ENCODE peak calls at places on chromosomes 4 and X, in four cellular contexts. E is heart left ventricle, V is astrocyte of the spinal cord, H is neural progenitor cell. Q is an unnamed sample.

GRCh38 chr4:171650543-171650942 is 162.7 kb upstream of the GALNTL6 start:
- DNase-seq in V (no peak), E (no peak), H (peak; percentile 19), Q (no peak)

GRCh38 chrX:7582191-7582590 is 260.8 kb upstream of the VCX start:
- DNase-seq in H (no peak), V (no peak), E (no peak), Q (no peak)

GRCh38 chr4:149838036-149838435 is 22.4 kb upstream of the IQCM start:
- DNase-seq in H (no peak), V (no peak), E (no peak), Q (no peak)

GRCh38 chr4:139605516-139605915 is 49.5 kb upstream of the SETD7 start:
- DNase-seq in E (no peak), H (no peak), V (no peak), Q (no peak)

GRCh38 chr4:37989398-37990260 is 29.4 kb downstream of the PTTG2 start:
- DNase-seq in H (no peak), E (no peak), V (no peak), Q (no peak)

GRCh38 chr4:186554485-186554884 is 882 bp downstream of the MTNR1A start:
- DNase-seq in E (no peak), V (no peak), H (peak; percentile 72), Q (no peak)

GRCh38 chr4:48340276-48340904 is 939 bp upstream of the SLAIN2 start:
- DNase-seq in E (no peak), H (peak; percentile 67), V (peak; percentile 82), Q (peak; percentile 66)

GRCh38 chr4:44448548-44449443 is at the start of gene KCTD8:
- DNase-seq in E (peak; percentile 90), V (peak; percentile 89), H (peak; percentile 96), Q (peak; percentile 76)

GRCh38 chr4:27716693-27717505 is 856.3 kb downstream of the STIM2 start:
- DNase-seq in V (no peak), H (no peak), E (no peak), Q (no peak)

GRCh38 chr4:61838072-61838471 is 637.9 kb downstream of the ADGRL3 start:
- DNase-seq in V (no peak), H (no peak), E (no peak), Q (no peak)

GRCh38 chr4:140048419-140049022 is 105.5 kb downstream of the MAML3 start:
- DNase-seq in E (no peak), H (no peak), V (no peak), Q (no peak)

GRCh38 chrX:13502590-13502989 is 66.8 kb upstream of the EGFL6 start:
- DNase-seq in E (no peak), V (no peak), H (no peak), Q (no peak)

GRCh38 chrX:69179380-69179911 is 14.2 kb upstream of the PJA1 start:
- DNase-seq in H (peak; percentile 84), V (peak; percentile 5), E (no peak), Q (no peak)

GRCh38 chrX:102712967-102713677 is 874 bp downstream of the GPRASP2 start:
- DNase-seq in V (peak; percentile 50), E (peak; percentile 61), H (peak; percentile 33), Q (peak; percentile 72)

GRCh38 chr4:100995671-100996070 is 351.7 kb downstream of the PPP3CA start:
- DNase-seq in E (no peak), V (no peak), H (no peak), Q (no peak)

GRCh38 chr4:114273246-114273645 is 293.8 kb upstream of the ARSJ start:
- DNase-seq in H (no peak), V (no peak), E (no peak), Q (no peak)

GRCh38 chr4:101183658-101184373 is 163.5 kb downstream of the PPP3CA start:
- DNase-seq in H (no peak), V (no peak), E (no peak), Q (peak; percentile 10)

GRCh38 chrX:130378008-130378669 is 7.3 kb downstream of the GPR119 start:
- DNase-seq in V (no peak), H (no peak), E (no peak), Q (no peak)

GRCh38 chr4:7763788-7764187 is 175.9 kb downstream of the AFAP1 start:
- DNase-seq in V (peak; percentile 80), H (no peak), E (no peak), Q (no peak)

GRCh38 chrX:143934542-143934941 is 50.7 kb downstream of the UBE2NL start:
- DNase-seq in H (no peak), E (no peak), V (no peak), Q (no peak)

GRCh38 chr4:158821228-158822009 is 52.6 kb downstream of the FNIP2 start:
- DNase-seq in V (peak; percentile 22), E (no peak), H (no peak), Q (peak; percentile 62)

DNA sequence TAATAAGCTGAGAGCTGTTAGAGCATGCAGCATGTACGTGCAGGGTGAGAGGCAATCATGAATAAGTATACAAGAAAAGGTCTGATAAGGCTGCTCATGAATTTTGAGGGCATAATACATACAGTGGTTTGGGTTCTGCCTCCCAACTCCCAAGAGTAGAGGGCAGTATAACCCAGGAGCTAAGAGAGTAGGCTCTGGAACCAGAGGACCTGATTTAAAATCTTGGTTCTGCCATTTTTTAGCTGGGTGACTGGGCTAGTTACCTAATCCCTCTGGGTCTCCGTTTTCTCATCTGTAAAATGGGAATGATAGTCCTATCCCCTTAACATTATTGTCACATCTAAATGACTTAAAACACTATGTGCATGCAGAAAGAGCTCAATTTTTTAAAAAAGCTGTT is 85.3 kb downstream of the LNX1 start:
- DNase-seq in H (no peak), E (no peak), V (no peak), Q (peak; percentile 35)
- TF ChIP-seq CTCF in H (no peak), E (no peak), V (peak; percentile 43), Q (peak; percentile 35)

GRCh38 chr4:75229783-75230570 is 284.2 kb downstream of the RCHY1 start:
- DNase-seq in H (no peak), V (no peak), E (no peak), Q (no peak)
- H3K4me3 ChIP-seq in H (no peak overlapping the region), V (no peak overlapping the region), E (no peak overlapping the region), Q (no peak overlapping the region)

GRCh38 chr4:146340798-146341197 is 126.5 kb downstream of the REELD1 start:
- DNase-seq in V (peak; percentile 56), E (no peak), H (no peak), Q (peak; percentile 53)
- TF ChIP-seq CTCF in V (peak; percentile 40), E (peak; percentile 47), H (peak; percentile 58), Q (peak; percentile 52)

GRCh38 chr4:143224255-143224654 is 39.5 kb downstream of the USP38 start:
- DNase-seq in H (no peak), V (no peak), E (no peak), Q (peak; percentile 23)
- H3K4me3 ChIP-seq in H (no peak overlapping the region), V (no peak overlapping the region), E (no peak overlapping the region), Q (no peak overlapping the region)

GRCh38 chr4:83012631-83013419 is 2.2 kb upstream of the LIN54 start:
- DNase-seq in E (peak; percentile 98), V (peak; percentile 99), H (peak; percentile 99), Q (peak; percentile 98)
- TF ChIP-seq CTCF in E (peak; percentile 67), V (peak; percentile 44), H (peak; percentile 63), Q (peak; percentile 58)

GRCh38 chr4:103424853-103425252 is 226.7 kb upstream of the CENPE start:
- DNase-seq in E (no peak), V (no peak), H (peak; percentile 29), Q (no peak)

GRCh38 chr4:103429283-103429682 is 231.1 kb upstream of the CENPE start:
- DNase-seq in V (no peak), E (no peak), H (peak; percentile 60), Q (no peak)

GRCh38 chr4:103423261-103423660 is 225.1 kb upstream of the CENPE start:
- DNase-seq in V (no peak), E (no peak), H (no peak), Q (no peak)

GRCh38 chr4:103422467-103423219 is 224.5 kb upstream of the CENPE start:
- DNase-seq in H (no peak), E (no peak), V (no peak), Q (no peak)

DNA sequence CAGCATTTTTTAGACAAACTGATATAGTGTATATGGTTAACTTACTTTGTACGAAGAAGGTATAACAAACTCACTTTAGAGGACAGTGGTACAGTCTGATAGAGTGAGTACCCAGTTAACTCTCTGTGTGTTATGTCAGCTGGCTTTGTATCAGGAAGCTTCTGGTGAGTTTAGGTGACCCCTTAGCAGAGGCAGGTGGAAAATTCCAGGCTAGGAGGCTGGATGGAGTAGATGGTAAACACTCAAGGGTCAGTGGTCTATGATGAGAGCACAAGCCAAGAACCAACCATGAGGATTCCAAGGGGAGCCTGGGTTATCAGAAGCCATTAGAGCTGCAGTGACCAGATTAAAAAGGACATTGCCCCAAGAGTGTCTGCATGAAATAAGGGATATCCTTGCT is 227.3 kb upstream of the CENPE start:
- DNase-seq in V (no peak), E (no peak), H (no peak), Q (no peak)
- H3K4me3 ChIP-seq in V (no peak overlapping the region), E (no peak overlapping the region), H (no peak overlapping the region), Q (no peak overlapping the region)

GRCh38 chr4:105146286-105147219 is at the start of gene TET2:
- DNase-seq in V (peak; percentile 91), E (peak; percentile 86), H (peak; percentile 79), Q (peak; percentile 79)
- TF ChIP-seq CTCF in V (no peak), E (no peak), H (no peak), Q (no peak)

GRCh38 chr4:98516042-98516440 is 142.4 kb downstream of the TSPAN5 start:
- DNase-seq in H (no peak), V (peak; percentile 88), E (no peak), Q (peak; percentile 72)

GRCh38 chr4:98514930-98515809 is 143.2 kb downstream of the TSPAN5 start:
- DNase-seq in H (peak; percentile 18), E (no peak), V (no peak), Q (no peak)

GRCh38 chr4:98518555-98519267 is 139.7 kb downstream of the TSPAN5 start:
- DNase-seq in E (no peak), V (no peak), H (no peak), Q (no peak)

GRCh38 chr4:98517444-98518021 is 140.9 kb downstream of the TSPAN5 start:
- DNase-seq in E (no peak), V (no peak), H (no peak), Q (peak; percentile 93)

GRCh38 chr4:98516441-98517323 is 141.7 kb downstream of the TSPAN5 start:
- DNase-seq in V (no peak), E (no peak), H (no peak), Q (no peak)
- H3K4me3 ChIP-seq in V (no peak overlapping the region), E (no peak overlapping the region), H (no peak overlapping the region), Q (peak overlapping the region; percentile 3)

GRCh38 chr4:121951570-121952110 is at the start of gene TRPC3:
- DNase-seq in E (peak; percentile 32), V (peak; percentile 6), H (peak; percentile 67), Q (no peak)

GRCh38 chr4:121950680-121951569 is 935 bp downstream of the TRPC3 start:
- DNase-seq in E (peak; percentile 35), H (peak; percentile 39), V (peak; percentile 16), Q (no peak)

GRCh38 chr4:121952290-121952689 is 430 bp upstream of the TRPC3 start:
- DNase-seq in E (no peak), H (no peak), V (no peak), Q (no peak)

GRCh38 chr4:121946644-121947043 is 5.2 kb downstream of the TRPC3 start:
- DNase-seq in H (no peak), E (no peak), V (no peak), Q (no peak)

GRCh38 chr4:121950212-121950679 is 1.6 kb downstream of the TRPC3 start:
- DNase-seq in H (peak; percentile 93), V (peak; percentile 70), E (peak; percentile 74), Q (peak; percentile 54)
- TF ChIP-seq CTCF in H (peak; percentile 86), V (peak; percentile 80), E (peak; percentile 86), Q (peak; percentile 69)

Q was measured in fibroblast of the aortic adventitia.